ENCODE peak calls at places on chromosomes 11 and 22, in four cellular contexts. C, P, H and Q are unnamed samples.

GRCh38 chr11:69437001-69437875 is 44.2 kb upstream of the LINC01488 start:
- DNase-seq in C (peak), P (no peak), H (no peak), Q (no peak)

GRCh38 chr22:28398355-28398754 is 281.3 kb downstream of the TTC28 start:
- DNase-seq in C (no peak), P (no peak), H (no peak), Q (no peak)

GRCh38 chr11:6601041-6601461 is 2.4 kb downstream of the RRP8 start:
- DNase-seq in C (no peak), P (no peak), H (no peak), Q (no peak)

GRCh38 chr22:32752868-32753520 is 48.5 kb upstream of the TIMP3 start:
- DNase-seq in C (no peak), P (no peak), H (no peak), Q (no peak)

GRCh38 chr11:116175707-116176106 is 597.1 kb downstream of the BUD13 start:
- DNase-seq in C (no peak), P (no peak), H (no peak), Q (no peak)

GRCh38 chr11:844693-845644 is 2.3 kb downstream of the TSPAN4 start:
- DNase-seq in C (peak), P (no peak), H (no peak), Q (no peak)

GRCh38 chr11:3219281-3219892 is 774 bp upstream of the MRGPRG start:
- DNase-seq in C (peak), P (no peak), H (no peak), Q (no peak)

GRCh38 chr11:128604723-128605122 is 17.4 kb upstream of the ETS1 start:
- DNase-seq in C (no peak), P (no peak), H (no peak), Q (no peak)

GRCh38 chr22:49368976-49369725 is 458.5 kb downstream of the BRD1 start:
- DNase-seq in C (no peak), P (peak), H (no peak), Q (no peak)

GRCh38 chr11:9092846-9093778 is 1.7 kb upstream of the SCUBE2 start:
- DNase-seq in C (no peak), P (no peak), H (peak), Q (no peak)

GRCh38 chr11:32830413-32830738 is 649 bp downstream of the PRRG4 start:
- DNase-seq in C (no peak), P (peak), H (peak), Q (no peak)

GRCh38 chr11:92383430-92383829 is 158.8 kb downstream of the FAT3 start:
- DNase-seq in C (no peak), P (no peak), H (no peak), Q (no peak)

GRCh38 chr11:31819533-31820437 is 8.7 kb upstream of the PAX6 start:
- DNase-seq in C (no peak), P (no peak), H (no peak), Q (no peak)

GRCh38 chr11:12086271-12087074 is 23.9 kb upstream of the MICAL2 start:
- DNase-seq in C (peak), P (no peak), H (no peak), Q (no peak)

GRCh38 chr22:46220921-46221320 is 29.2 kb downstream of the CDPF1 start:
- DNase-seq in C (no peak), P (no peak), H (no peak), Q (no peak)

GRCh38 chr11:34977039-34977906 is 60.9 kb downstream of the PDHX start:
- DNase-seq in C (no peak), P (no peak), H (no peak), Q (no peak)

GRCh38 chr22:17734197-17734596 is 40.1 kb downstream of the BID start:
- DNase-seq in C (no peak), P (no peak), H (no peak), Q (no peak)